ENCODE peak calls at places on chromosomes 6 and 20, in nine cellular contexts. F is HCEC 1CT; R is NCI-H345; S is stromal cell of bone marrow; G is AML-193; D is ureter; H is adipocyte; T is fibroblast of gingiva; N is stimulated activated CD8-positive, alpha-beta memory T cell treated with anti-CD3 and anti-CD28 coated beads, Interleukin-4, amount 100 ng/mL, for 24 hours. L is an unnamed sample.

GRCh38 chr20:20225325-20225724 is 142.6 kb upstream of the INSM1 start:
- DNase-seq in F (no peak), R (peak), S (no peak), G (no peak), D (no peak), H (no peak), T (no peak), N (no peak), L (no peak)

GRCh38 chr6:13355043-13355945 is 27.0 kb upstream of the TBC1D7 start:
- DNase-seq in F (peak), R (no peak), S (peak), G (peak), D (no peak), H (peak), T (peak), N (no peak), L (peak)

GRCh38 chr6:168666170-168666569 is 225.2 kb downstream of the SMOC2 start:
- DNase-seq in F (no peak), R (no peak), S (no peak), G (no peak), D (no peak), H (no peak), T (no peak), N (no peak), L (no peak)

GRCh38 chr6:73665686-73666319 is 12.0 kb upstream of the SLC17A5 start:
- DNase-seq in F (peak), R (no peak), S (no peak), G (no peak), D (no peak), H (no peak), T (no peak), N (no peak), L (no peak)

GRCh38 chr6:12022903-12023522 is 10.9 kb downstream of the HIVEP1 start:
- DNase-seq in F (no peak), R (no peak), S (no peak), G (no peak), D (no peak), H (no peak), T (no peak), N (no peak), L (no peak)

GRCh38 chr6:109526905-109527628 is 44.0 kb upstream of the ZBTB24 start:
- DNase-seq in F (peak), R (peak), S (peak), G (peak), D (peak), H (peak), T (peak), N (peak), L (peak)

GRCh38 chr6:125340946-125341345 is 39.2 kb upstream of the HDDC2 start:
- DNase-seq in F (no peak), R (no peak), S (no peak), G (no peak), D (no peak), H (no peak), T (no peak), N (no peak), L (no peak)

GRCh38 chr6:132548746-132549463 is 3.6 kb upstream of the TAAR8 start:
- DNase-seq in F (no peak), R (no peak), S (no peak), G (no peak), D (no peak), H (no peak), T (no peak), N (no peak), L (no peak)

GRCh38 chr6:48037946-48038345 is 73.1 kb downstream of the PTCHD4 start:
- DNase-seq in F (no peak), R (no peak), S (no peak), G (no peak), D (no peak), H (no peak), T (no peak), N (no peak), L (no peak)

GRCh38 chr6:11065436-11066202 is 21.5 kb upstream of the ELOVL2 start:
- DNase-seq in F (no peak), R (no peak), S (no peak), G (no peak), D (no peak), H (no peak), T (no peak), N (no peak), L (no peak)

GRCh38 chr6:1544603-1545002 is 65.1 kb upstream of the FOXC1 start:
- DNase-seq in F (no peak), R (no peak), S (no peak), G (no peak), D (no peak), H (no peak), T (no peak), N (no peak), L (no peak)

GRCh38 chr6:137950581-137950980 is 83.5 kb downstream of the TNFAIP3 start:
- DNase-seq in F (no peak), R (no peak), S (no peak), G (no peak), D (no peak), H (no peak), T (no peak), N (no peak), L (no peak)

GRCh38 chr20:55533601-55534000 is 471.7 kb downstream of the CBLN4 start:
- DNase-seq in F (no peak), R (no peak), S (no peak), G (no peak), D (no peak), H (no peak), T (no peak), N (no peak), L (no peak)

GRCh38 chr20:29497261-29497671 is 1760.2 kb upstream of the DEFB115 start:
- DNase-seq in F (no peak), R (peak), S (peak), G (no peak), D (no peak), H (no peak), T (peak), N (no peak), L (no peak)

GRCh38 chr6:150004101-150004782 is 21.1 kb downstream of the RAET1L start:
- DNase-seq in F (no peak), R (peak), S (no peak), G (no peak), D (no peak), H (no peak), T (no peak), N (no peak), L (peak)

GRCh38 chr20:8642247-8642646 is 426.6 kb upstream of the PLCB4 start:
- DNase-seq in F (no peak), R (no peak), S (no peak), G (no peak), D (no peak), H (no peak), T (no peak), N (no peak), L (no peak)

GRCh38 chr6:134918418-134918961 is 31.4 kb downstream of the ALDH8A1 start:
- DNase-seq in F (no peak), R (no peak), S (no peak), G (no peak), D (no peak), H (no peak), T (no peak), N (no peak), L (no peak)

L was measured in Jurkat, Clone E6-1.